ENCODE peak calls at places on chromosomes 11 and 22, in seven cellular contexts. L is fibroblast of lung, G is NCI-H2171, H is foreskin fibroblast, N is tibial artery, D is anterior cingulate cortex, F is RKO. V is an unnamed sample.

GRCh38 chr11:69337211-69337721 is 43.3 kb downstream of the MYEOV start:
- DNase-seq in L (no peak), G (no peak), H (peak), N (peak), D (no peak), F (no peak), V (no peak)

GRCh38 chr11:45858751-45859398 is 11.6 kb downstream of the CRY2 start:
- DNase-seq in L (no peak), G (no peak), H (no peak), N (peak), D (no peak), F (no peak), V (no peak)

GRCh38 chr11:64649304-64649703 is 58.3 kb downstream of the SLC22A12 start:
- DNase-seq in L (peak), G (no peak), H (no peak), N (no peak), D (no peak), F (no peak), V (no peak)

GRCh38 chr11:19536131-19536530 is 176.5 kb upstream of the NAV2 start:
- DNase-seq in L (no peak), G (no peak), H (no peak), N (no peak), D (no peak), F (no peak), V (no peak)

GRCh38 chr11:45654741-45655283 is 10.6 kb downstream of the CHST1 start:
- DNase-seq in L (no peak), G (peak), H (no peak), N (no peak), D (no peak), F (no peak), V (no peak)

GRCh38 chr22:29147241-29147919 is 58.3 kb upstream of the EMID1 start:
- DNase-seq in L (no peak), G (no peak), H (no peak), N (peak), D (no peak), F (no peak), V (no peak)

GRCh38 chr22:20591660-20592310 is 84.4 kb downstream of the MED15 start:
- DNase-seq in L (peak), G (no peak), H (peak), N (no peak), D (no peak), F (peak), V (no peak)

GRCh38 chr22:21032037-21032842 is at the start of gene SLC7A4:
- DNase-seq in L (no peak), G (no peak), H (no peak), N (no peak), D (no peak), F (no peak), V (no peak)

GRCh38 chr11:40160418-40160817 is 1299.0 kb downstream of the LRRC4C start:
- DNase-seq in L (no peak), G (no peak), H (no peak), N (no peak), D (no peak), F (no peak), V (no peak)

GRCh38 chr11:112881461-112881860 is 79.8 kb upstream of the NCAM1 start:
- DNase-seq in L (peak), G (peak), H (no peak), N (peak), D (peak), F (no peak), V (peak)

GRCh38 chr11:123206671-123207421 is 11.8 kb upstream of the CLMP start:
- DNase-seq in L (no peak), G (no peak), H (no peak), N (no peak), D (no peak), F (no peak), V (no peak)

GRCh38 chr11:119764108-119764874 is 35.3 kb upstream of the NECTIN1 start:
- DNase-seq in L (peak), G (no peak), H (peak), N (peak), D (peak), F (no peak), V (no peak)

GRCh38 chr11:2797741-2798361 is 87.7 kb downstream of the CDKN1C start:
- DNase-seq in L (no peak), G (no peak), H (no peak), N (peak), D (no peak), F (no peak), V (no peak)

GRCh38 chr11:96082002-96082899 is 158.3 kb upstream of the MTMR2 start:
- DNase-seq in L (no peak), G (no peak), H (no peak), N (no peak), D (no peak), F (no peak), V (no peak)